ENCODE peak calls at places on chromosomes 3 and 15, in nine cellular contexts. J is NCI-H1092 treated with DMSO at 0.1 percent for 48 hours, C is fibroblast of lung, D is body of pancreas, N is activated T-helper 1 cell treated with Interleukin-2 at 50 U/mL for 16 hours, M is hepatic stellate cell, Q is NCI-H2171, R is RPMI7951, Y is nucleus accumbens. I is an unnamed sample.

GRCh38 chr15:70047386-70048195 is 50.1 kb downstream of the TLE3 start:
- DNase-seq in D (peak), J (no peak), M (no peak), C (peak), R (no peak), Y (peak), N (no peak), Q (no peak), I (no peak)

GRCh38 chr3:94433811-94434210 is 370.9 kb downstream of the NSUN3 start:
- DNase-seq in Y (no peak), J (no peak), M (no peak), C (peak), D (no peak), N (no peak), Q (no peak), R (no peak), I (no peak)

GRCh38 chr3:39150803-39151631 is 2.4 kb downstream of the CSRNP1 start:
- DNase-seq in R (peak), C (peak), N (peak), J (no peak), D (peak), Y (peak), Q (no peak), M (peak), I (peak)

GRCh38 chr15:41566121-41566885 is 7.3 kb downstream of the TYRO3 start:
- DNase-seq in D (no peak), Y (no peak), C (no peak), N (no peak), Q (peak), J (no peak), R (no peak), M (no peak), I (no peak)

GRCh38 chr15:29322407-29322806 is 52.8 kb upstream of the NSMCE3 start:
- DNase-seq in D (no peak), C (peak), N (no peak), Q (no peak), M (no peak), R (no peak), J (peak), Y (no peak), I (no peak)

GRCh38 chr3:100099621-100100020 is 14.7 kb downstream of the FILIP1L start:
- DNase-seq in M (no peak), Q (no peak), Y (no peak), D (no peak), R (no peak), N (no peak), J (no peak), C (peak), I (no peak)

GRCh38 chr3:112519424-112520001 is 20.2 kb upstream of the BTLA start:
- DNase-seq in N (no peak), C (peak), M (peak), R (peak), J (peak), Q (peak), D (peak), Y (no peak), I (peak)

GRCh38 chr3:35598804-35599203 is 40.5 kb upstream of the ARPP21 start:
- DNase-seq in R (no peak), C (no peak), J (no peak), D (no peak), N (no peak), Q (no peak), Y (no peak), M (no peak), I (no peak)

GRCh38 chr3:16485024-16485992 is 28.2 kb downstream of the RFTN1 start:
- DNase-seq in M (no peak), N (no peak), Q (no peak), R (no peak), J (no peak), C (no peak), Y (no peak), D (no peak), I (no peak)

GRCh38 chr3:26920579-26920978 is 298.0 kb downstream of the LRRC3B start:
- DNase-seq in N (no peak), C (no peak), D (no peak), J (no peak), M (no peak), R (no peak), Y (no peak), Q (no peak), I (peak)

GRCh38 chr3:44342191-44342790 is 3.7 kb downstream of the TCAIM start:
- DNase-seq in J (no peak), R (peak), Y (no peak), M (peak), Q (no peak), N (no peak), D (no peak), C (peak), I (no peak)

GRCh38 chr3:123667784-123668183 is 82.9 kb upstream of the HACD2 start:
- DNase-seq in D (no peak), N (no peak), R (peak), M (peak), Y (no peak), Q (no peak), C (peak), J (no peak), I (no peak)

GRCh38 chr3:79161941-79162340 is 605.9 kb downstream of the ROBO1 start:
- DNase-seq in Q (no peak), D (no peak), J (no peak), N (no peak), R (no peak), Y (no peak), M (no peak), C (no peak), I (no peak)

GRCh38 chr15:79071901-79072300 is 18.7 kb downstream of the RASGRF1 start:
- DNase-seq in N (no peak), C (no peak), Q (no peak), D (no peak), J (no peak), Y (no peak), M (no peak), R (no peak), I (no peak)

GRCh38 chr15:62067448-62068044 is 769 bp downstream of the C2CD4A start:
- DNase-seq in R (no peak), M (no peak), N (peak), J (no peak), Y (no peak), Q (peak), C (peak), D (peak), I (peak)

GRCh38 chr3:139260793-139261736 is 82.8 kb upstream of the MRPS22 start:
- DNase-seq in Q (no peak), C (no peak), D (no peak), Y (no peak), M (no peak), R (no peak), J (no peak), N (no peak), I (no peak)

GRCh38 chr15:69035918-69036258 is 21.4 kb downstream of the NOX5 start:
- DNase-seq in M (no peak), J (no peak), N (no peak), C (no peak), R (no peak), Q (no peak), D (no peak), Y (no peak), I (no peak)

GRCh38 chr3:134376385-134376765 is 2.1 kb upstream of the AMOTL2 start:
- DNase-seq in Q (no peak), N (no peak), Y (no peak), J (no peak), R (no peak), C (no peak), D (no peak), M (no peak), I (no peak)

GRCh38 chr3:86990734-86991481 is at the start of gene VGLL3:
- DNase-seq in D (peak), Q (no peak), J (no peak), Y (no peak), M (peak), C (peak), R (peak), N (no peak), I (peak)

GRCh38 chr3:105538483-105538882 is 171.8 kb downstream of the ALCAM start:
- DNase-seq in Q (no peak), D (no peak), R (no peak), N (no peak), Y (no peak), C (no peak), M (no peak), J (no peak), I (no peak)

GRCh38 chr3:193029800-193030199 is 112.1 kb upstream of the MB21D2 start:
- DNase-seq in J (peak), R (peak), C (peak), N (no peak), D (no peak), Q (no peak), Y (no peak), M (no peak), I (no peak)

GRCh38 chr3:170488802-170489201 is 70.1 kb downstream of the CLDN11 start:
- DNase-seq in J (no peak), R (peak), Q (no peak), D (no peak), Y (no peak), M (no peak), C (no peak), N (no peak), I (no peak)